ENCODE peak calls at places on chromosomes 16 and 17, in nine cellular contexts. One of them, this sample, is unnamed.

GRCh38 chr17:8223356-8224063 is 13.1 kb upstream of the AURKB start:
- ATAC-seq in activated CD4-positive, alpha-beta T cell treated with anti-CD3 and anti-CD28 coated beads for 36 hours: peak; percentile 6
- ATAC-seq in Panc1: no peak
- ATAC-seq in psoas muscle: peak; percentile 38
- ATAC-seq in activated T-cell treated with anti-CD3 and anti-CD28 coated beads, Interleukin-2, amount 50 U/mL, for 4 hours: peak; percentile 4
- ATAC-seq in Right ventricle myocardium superior: peak; percentile 2
- ATAC-seq in left ventricle myocardium superior: peak; percentile 8
- ATAC-seq in activated CD8-positive, alpha-beta memory T cell treated with anti-CD3 and anti-CD28 coated beads, Interleukin-2, amount 10 ng/mL, durations not matched to agents 7 days and 5 days: peak; percentile 17
- ATAC-seq in gastroesophageal sphincter: no peak
- ATAC-seq in this sample: no peak

GRCh38 chr17:6756425-6757012 is 673 bp downstream of the XAF1 start:
- ATAC-seq in psoas muscle: no peak
- ATAC-seq in activated CD4-positive, alpha-beta T cell treated with anti-CD3 and anti-CD28 coated beads for 36 hours: peak; percentile 16
- ATAC-seq in gastroesophageal sphincter: no peak
- ATAC-seq in Panc1: peak; percentile 18
- ATAC-seq in left ventricle myocardium superior: no peak
- ATAC-seq in activated CD8-positive, alpha-beta memory T cell treated with anti-CD3 and anti-CD28 coated beads, Interleukin-2, amount 10 ng/mL, durations not matched to agents 7 days and 5 days: peak; percentile 9
- ATAC-seq in Right ventricle myocardium superior: no peak
- ATAC-seq in activated T-cell treated with anti-CD3 and anti-CD28 coated beads, Interleukin-2, amount 50 U/mL, for 4 hours: peak; percentile 32
- ATAC-seq in this sample: peak; percentile 47

GRCh38 chr16:75065149-75065807 is 51.3 kb downstream of the LDHD start:
- ATAC-seq in gastroesophageal sphincter: no peak
- ATAC-seq in left ventricle myocardium superior: no peak
- ATAC-seq in activated T-cell treated with anti-CD3 and anti-CD28 coated beads, Interleukin-2, amount 50 U/mL, for 4 hours: peak; percentile 92
- ATAC-seq in Panc1: peak; percentile 64
- ATAC-seq in activated CD8-positive, alpha-beta memory T cell treated with anti-CD3 and anti-CD28 coated beads, Interleukin-2, amount 10 ng/mL, durations not matched to agents 7 days and 5 days: peak; percentile 92
- ATAC-seq in Right ventricle myocardium superior: no peak
- ATAC-seq in psoas muscle: no peak
- ATAC-seq in activated CD4-positive, alpha-beta T cell treated with anti-CD3 and anti-CD28 coated beads for 36 hours: peak; percentile 82
- ATAC-seq in this sample: peak; percentile 67

GRCh38 chr17:7042507-7043194 is 1.2 kb downstream of the SLC16A11 start:
- ATAC-seq in left ventricle myocardium superior: peak; percentile 20
- ATAC-seq in Right ventricle myocardium superior: peak; percentile 22
- ATAC-seq in Panc1: no peak
- ATAC-seq in activated CD8-positive, alpha-beta memory T cell treated with anti-CD3 and anti-CD28 coated beads, Interleukin-2, amount 10 ng/mL, durations not matched to agents 7 days and 5 days: peak; percentile 50
- ATAC-seq in activated T-cell treated with anti-CD3 and anti-CD28 coated beads, Interleukin-2, amount 50 U/mL, for 4 hours: peak; percentile 27
- ATAC-seq in activated CD4-positive, alpha-beta T cell treated with anti-CD3 and anti-CD28 coated beads for 36 hours: peak; percentile 27
- ATAC-seq in psoas muscle: no peak
- ATAC-seq in gastroesophageal sphincter: no peak
- ATAC-seq in this sample: peak; percentile 20

GRCh38 chr16:84369938-84370627 is 1.7 kb downstream of the ATP2C2 start:
- ATAC-seq in psoas muscle: no peak
- ATAC-seq in left ventricle myocardium superior: no peak
- ATAC-seq in Panc1: no peak
- ATAC-seq in activated CD4-positive, alpha-beta T cell treated with anti-CD3 and anti-CD28 coated beads for 36 hours: no peak
- ATAC-seq in gastroesophageal sphincter: no peak
- ATAC-seq in activated CD8-positive, alpha-beta memory T cell treated with anti-CD3 and anti-CD28 coated beads, Interleukin-2, amount 10 ng/mL, durations not matched to agents 7 days and 5 days: no peak
- ATAC-seq in Right ventricle myocardium superior: no peak
- ATAC-seq in activated T-cell treated with anti-CD3 and anti-CD28 coated beads, Interleukin-2, amount 50 U/mL, for 4 hours: no peak
- ATAC-seq in this sample: no peak

GRCh38 chr17:82356028-82356427 is 3.0 kb upstream of the TEX19 start:
- ATAC-seq in psoas muscle: no peak
- ATAC-seq in left ventricle myocardium superior: no peak
- ATAC-seq in activated CD8-positive, alpha-beta memory T cell treated with anti-CD3 and anti-CD28 coated beads, Interleukin-2, amount 10 ng/mL, durations not matched to agents 7 days and 5 days: no peak
- ATAC-seq in Panc1: no peak
- ATAC-seq in Right ventricle myocardium superior: no peak
- ATAC-seq in activated T-cell treated with anti-CD3 and anti-CD28 coated beads, Interleukin-2, amount 50 U/mL, for 4 hours: no peak
- ATAC-seq in activated CD4-positive, alpha-beta T cell treated with anti-CD3 and anti-CD28 coated beads for 36 hours: no peak
- ATAC-seq in gastroesophageal sphincter: no peak
- ATAC-seq in this sample: no peak

GRCh38 chr16:25256821-25257503 is 683 bp downstream of the ZKSCAN2 start:
- ATAC-seq in activated CD4-positive, alpha-beta T cell treated with anti-CD3 and anti-CD28 coated beads for 36 hours: no peak
- ATAC-seq in left ventricle myocardium superior: no peak
- ATAC-seq in psoas muscle: no peak
- ATAC-seq in Panc1: peak; percentile 15
- ATAC-seq in Right ventricle myocardium superior: no peak
- ATAC-seq in gastroesophageal sphincter: no peak
- ATAC-seq in activated T-cell treated with anti-CD3 and anti-CD28 coated beads, Interleukin-2, amount 50 U/mL, for 4 hours: no peak
- ATAC-seq in activated CD8-positive, alpha-beta memory T cell treated with anti-CD3 and anti-CD28 coated beads, Interleukin-2, amount 10 ng/mL, durations not matched to agents 7 days and 5 days: no peak
- ATAC-seq in this sample: no peak

GRCh38 chr17:32518856-32519768 is 32.3 kb downstream of the CDK5R1 start:
- ATAC-seq in activated CD8-positive, alpha-beta memory T cell treated with anti-CD3 and anti-CD28 coated beads, Interleukin-2, amount 10 ng/mL, durations not matched to agents 7 days and 5 days: peak; percentile 12
- ATAC-seq in gastroesophageal sphincter: peak; percentile 68
- ATAC-seq in activated T-cell treated with anti-CD3 and anti-CD28 coated beads, Interleukin-2, amount 50 U/mL, for 4 hours: peak; percentile 4
- ATAC-seq in Right ventricle myocardium superior: peak; percentile 86
- ATAC-seq in psoas muscle: peak; percentile 68
- ATAC-seq in left ventricle myocardium superior: peak; percentile 84
- ATAC-seq in activated CD4-positive, alpha-beta T cell treated with anti-CD3 and anti-CD28 coated beads for 36 hours: peak; percentile 5
- ATAC-seq in Panc1: peak; percentile 82
- ATAC-seq in this sample: peak; percentile 2

GRCh38 chr17:18143044-18143936 is 34.7 kb downstream of the MYO15A start:
- ATAC-seq in activated CD8-positive, alpha-beta memory T cell treated with anti-CD3 and anti-CD28 coated beads, Interleukin-2, amount 10 ng/mL, durations not matched to agents 7 days and 5 days: no peak
- ATAC-seq in psoas muscle: no peak
- ATAC-seq in activated T-cell treated with anti-CD3 and anti-CD28 coated beads, Interleukin-2, amount 50 U/mL, for 4 hours: no peak
- ATAC-seq in activated CD4-positive, alpha-beta T cell treated with anti-CD3 and anti-CD28 coated beads for 36 hours: peak; percentile 54
- ATAC-seq in Panc1: no peak
- ATAC-seq in left ventricle myocardium superior: no peak
- ATAC-seq in gastroesophageal sphincter: no peak
- ATAC-seq in Right ventricle myocardium superior: no peak
- ATAC-seq in this sample: no peak

GRCh38 chr17:35322749-35323148 is 50.7 kb downstream of the SLFN11 start:
- ATAC-seq in Panc1: no peak
- ATAC-seq in activated CD4-positive, alpha-beta T cell treated with anti-CD3 and anti-CD28 coated beads for 36 hours: no peak
- ATAC-seq in left ventricle myocardium superior: no peak
- ATAC-seq in gastroesophageal sphincter: no peak
- ATAC-seq in activated CD8-positive, alpha-beta memory T cell treated with anti-CD3 and anti-CD28 coated beads, Interleukin-2, amount 10 ng/mL, durations not matched to agents 7 days and 5 days: no peak
- ATAC-seq in psoas muscle: no peak
- ATAC-seq in Right ventricle myocardium superior: no peak
- ATAC-seq in activated T-cell treated with anti-CD3 and anti-CD28 coated beads, Interleukin-2, amount 50 U/mL, for 4 hours: no peak
- ATAC-seq in this sample: no peak

GRCh38 chr17:48790607-48791127 is 26.4 kb downstream of the TTLL6 start:
- ATAC-seq in activated CD4-positive, alpha-beta T cell treated with anti-CD3 and anti-CD28 coated beads for 36 hours: no peak
- ATAC-seq in Right ventricle myocardium superior: no peak
- ATAC-seq in gastroesophageal sphincter: no peak
- ATAC-seq in Panc1: peak; percentile 56
- ATAC-seq in activated T-cell treated with anti-CD3 and anti-CD28 coated beads, Interleukin-2, amount 50 U/mL, for 4 hours: peak; percentile 32
- ATAC-seq in psoas muscle: no peak
- ATAC-seq in left ventricle myocardium superior: peak; percentile 20
- ATAC-seq in activated CD8-positive, alpha-beta memory T cell treated with anti-CD3 and anti-CD28 coated beads, Interleukin-2, amount 10 ng/mL, durations not matched to agents 7 days and 5 days: no peak
- ATAC-seq in this sample: no peak

GRCh38 chr17:10265100-10265810 is 66.8 kb upstream of the GAS7 start:
- ATAC-seq in activated CD4-positive, alpha-beta T cell treated with anti-CD3 and anti-CD28 coated beads for 36 hours: peak; percentile 42
- ATAC-seq in left ventricle myocardium superior: no peak
- ATAC-seq in psoas muscle: no peak
- ATAC-seq in gastroesophageal sphincter: no peak
- ATAC-seq in Panc1: no peak
- ATAC-seq in Right ventricle myocardium superior: no peak
- ATAC-seq in activated T-cell treated with anti-CD3 and anti-CD28 coated beads, Interleukin-2, amount 50 U/mL, for 4 hours: peak; percentile 28
- ATAC-seq in activated CD8-positive, alpha-beta memory T cell treated with anti-CD3 and anti-CD28 coated beads, Interleukin-2, amount 10 ng/mL, durations not matched to agents 7 days and 5 days: no peak
- ATAC-seq in this sample: peak; percentile 46

GRCh38 chr16:24701521-24701951 is 27.9 kb upstream of the TNRC6A start:
- ATAC-seq in psoas muscle: no peak
- ATAC-seq in left ventricle myocardium superior: peak; percentile 30
- ATAC-seq in activated CD8-positive, alpha-beta memory T cell treated with anti-CD3 and anti-CD28 coated beads, Interleukin-2, amount 10 ng/mL, durations not matched to agents 7 days and 5 days: no peak
- ATAC-seq in Right ventricle myocardium superior: peak; percentile 41
- ATAC-seq in activated CD4-positive, alpha-beta T cell treated with anti-CD3 and anti-CD28 coated beads for 36 hours: no peak
- ATAC-seq in Panc1: peak; percentile 61
- ATAC-seq in gastroesophageal sphincter: no peak
- ATAC-seq in activated T-cell treated with anti-CD3 and anti-CD28 coated beads, Interleukin-2, amount 50 U/mL, for 4 hours: no peak
- ATAC-seq in this sample: no peak

GRCh38 chr17:70136131-70136530 is 33.2 kb upstream of the KCNJ2 start:
- ATAC-seq in gastroesophageal sphincter: no peak
- ATAC-seq in Panc1: no peak
- ATAC-seq in psoas muscle: no peak
- ATAC-seq in activated CD8-positive, alpha-beta memory T cell treated with anti-CD3 and anti-CD28 coated beads, Interleukin-2, amount 10 ng/mL, durations not matched to agents 7 days and 5 days: no peak
- ATAC-seq in left ventricle myocardium superior: no peak
- ATAC-seq in activated T-cell treated with anti-CD3 and anti-CD28 coated beads, Interleukin-2, amount 50 U/mL, for 4 hours: no peak
- ATAC-seq in activated CD4-positive, alpha-beta T cell treated with anti-CD3 and anti-CD28 coated beads for 36 hours: no peak
- ATAC-seq in Right ventricle myocardium superior: no peak
- ATAC-seq in this sample: no peak

GRCh38 chr17:29251969-29252866 is 5.6 kb downstream of the CRYBA1 start:
- ATAC-seq in psoas muscle: no peak
- ATAC-seq in gastroesophageal sphincter: peak; percentile 50
- ATAC-seq in Right ventricle myocardium superior: no peak
- ATAC-seq in activated T-cell treated with anti-CD3 and anti-CD28 coated beads, Interleukin-2, amount 50 U/mL, for 4 hours: no peak
- ATAC-seq in left ventricle myocardium superior: no peak
- ATAC-seq in activated CD4-positive, alpha-beta T cell treated with anti-CD3 and anti-CD28 coated beads for 36 hours: no peak
- ATAC-seq in Panc1: no peak
- ATAC-seq in activated CD8-positive, alpha-beta memory T cell treated with anti-CD3 and anti-CD28 coated beads, Interleukin-2, amount 10 ng/mL, durations not matched to agents 7 days and 5 days: no peak
- ATAC-seq in this sample: no peak

GRCh38 chr17:8152112-8152775 is at the start of gene PER1:
- ATAC-seq in activated T-cell treated with anti-CD3 and anti-CD28 coated beads, Interleukin-2, amount 50 U/mL, for 4 hours: peak; percentile 19
- ATAC-seq in Panc1: peak; percentile 39
- ATAC-seq in activated CD4-positive, alpha-beta T cell treated with anti-CD3 and anti-CD28 coated beads for 36 hours: peak; percentile 36
- ATAC-seq in left ventricle myocardium superior: peak; percentile 58
- ATAC-seq in gastroesophageal sphincter: peak; percentile 47
- ATAC-seq in Right ventricle myocardium superior: peak; percentile 52
- ATAC-seq in activated CD8-positive, alpha-beta memory T cell treated with anti-CD3 and anti-CD28 coated beads, Interleukin-2, amount 10 ng/mL, durations not matched to agents 7 days and 5 days: peak; percentile 35
- ATAC-seq in psoas muscle: peak; percentile 57
- ATAC-seq in this sample: peak; percentile 52

GRCh38 chr17:50219939-50220465 is 18.6 kb upstream of the COL1A1 start:
- ATAC-seq in psoas muscle: no peak
- ATAC-seq in Panc1: peak; percentile 69
- ATAC-seq in activated CD4-positive, alpha-beta T cell treated with anti-CD3 and anti-CD28 coated beads for 36 hours: no peak
- ATAC-seq in activated T-cell treated with anti-CD3 and anti-CD28 coated beads, Interleukin-2, amount 50 U/mL, for 4 hours: no peak
- ATAC-seq in activated CD8-positive, alpha-beta memory T cell treated with anti-CD3 and anti-CD28 coated beads, Interleukin-2, amount 10 ng/mL, durations not matched to agents 7 days and 5 days: no peak
- ATAC-seq in left ventricle myocardium superior: peak; percentile 54
- ATAC-seq in gastroesophageal sphincter: no peak
- ATAC-seq in Right ventricle myocardium superior: peak; percentile 37
- ATAC-seq in this sample: no peak

GRCh38 chr16:76235426-76235825 is 41.8 kb upstream of the CNTNAP4 start:
- ATAC-seq in psoas muscle: no peak
- ATAC-seq in gastroesophageal sphincter: no peak
- ATAC-seq in activated CD8-positive, alpha-beta memory T cell treated with anti-CD3 and anti-CD28 coated beads, Interleukin-2, amount 10 ng/mL, durations not matched to agents 7 days and 5 days: no peak
- ATAC-seq in Panc1: no peak
- ATAC-seq in activated CD4-positive, alpha-beta T cell treated with anti-CD3 and anti-CD28 coated beads for 36 hours: no peak
- ATAC-seq in left ventricle myocardium superior: no peak
- ATAC-seq in activated T-cell treated with anti-CD3 and anti-CD28 coated beads, Interleukin-2, amount 50 U/mL, for 4 hours: no peak
- ATAC-seq in Right ventricle myocardium superior: no peak
- ATAC-seq in this sample: no peak

GRCh38 chr17:35931794-35932419 is 1.3 kb upstream of the RDM1 start:
- ATAC-seq in left ventricle myocardium superior: peak; percentile 21
- ATAC-seq in activated CD8-positive, alpha-beta memory T cell treated with anti-CD3 and anti-CD28 coated beads, Interleukin-2, amount 10 ng/mL, durations not matched to agents 7 days and 5 days: no peak
- ATAC-seq in activated T-cell treated with anti-CD3 and anti-CD28 coated beads, Interleukin-2, amount 50 U/mL, for 4 hours: no peak
- ATAC-seq in activated CD4-positive, alpha-beta T cell treated with anti-CD3 and anti-CD28 coated beads for 36 hours: no peak
- ATAC-seq in Panc1: no peak
- ATAC-seq in Right ventricle myocardium superior: peak; percentile 34
- ATAC-seq in psoas muscle: no peak
- ATAC-seq in gastroesophageal sphincter: no peak
- ATAC-seq in this sample: no peak

GRCh38 chr17:27407916-27408846 is 48.1 kb upstream of the KSR1 start:
- ATAC-seq in activated CD8-positive, alpha-beta memory T cell treated with anti-CD3 and anti-CD28 coated beads, Interleukin-2, amount 10 ng/mL, durations not matched to agents 7 days and 5 days: no peak
- ATAC-seq in Panc1: peak; percentile 60
- ATAC-seq in psoas muscle: no peak
- ATAC-seq in left ventricle myocardium superior: peak; percentile 50
- ATAC-seq in Right ventricle myocardium superior: peak; percentile 34
- ATAC-seq in gastroesophageal sphincter: no peak
- ATAC-seq in activated CD4-positive, alpha-beta T cell treated with anti-CD3 and anti-CD28 coated beads for 36 hours: no peak
- ATAC-seq in activated T-cell treated with anti-CD3 and anti-CD28 coated beads, Interleukin-2, amount 50 U/mL, for 4 hours: no peak
- ATAC-seq in this sample: no peak

GRCh38 chr17:63543822-63544420 is 6.4 kb upstream of the DCAF7 start:
- ATAC-seq in activated CD4-positive, alpha-beta T cell treated with anti-CD3 and anti-CD28 coated beads for 36 hours: no peak
- ATAC-seq in psoas muscle: no peak
- ATAC-seq in gastroesophageal sphincter: no peak
- ATAC-seq in activated CD8-positive, alpha-beta memory T cell treated with anti-CD3 and anti-CD28 coated beads, Interleukin-2, amount 10 ng/mL, durations not matched to agents 7 days and 5 days: no peak
- ATAC-seq in Panc1: no peak
- ATAC-seq in left ventricle myocardium superior: no peak
- ATAC-seq in Right ventricle myocardium superior: no peak
- ATAC-seq in activated T-cell treated with anti-CD3 and anti-CD28 coated beads, Interleukin-2, amount 50 U/mL, for 4 hours: no peak
- ATAC-seq in this sample: no peak

GRCh38 chr16:69382421-69382820 is 3.4 kb downstream of the TERF2 start:
- ATAC-seq in activated CD4-positive, alpha-beta T cell treated with anti-CD3 and anti-CD28 coated beads for 36 hours: no peak
- ATAC-seq in Right ventricle myocardium superior: no peak
- ATAC-seq in gastroesophageal sphincter: no peak
- ATAC-seq in activated CD8-positive, alpha-beta memory T cell treated with anti-CD3 and anti-CD28 coated beads, Interleukin-2, amount 10 ng/mL, durations not matched to agents 7 days and 5 days: no peak
- ATAC-seq in activated T-cell treated with anti-CD3 and anti-CD28 coated beads, Interleukin-2, amount 50 U/mL, for 4 hours: no peak
- ATAC-seq in left ventricle myocardium superior: no peak
- ATAC-seq in Panc1: no peak
- ATAC-seq in psoas muscle: no peak
- ATAC-seq in this sample: no peak

GRCh38 chr16:67541391-67542263 is 13.0 kb downstream of the RIPOR1 start:
- ATAC-seq in activated CD4-positive, alpha-beta T cell treated with anti-CD3 and anti-CD28 coated beads for 36 hours: no peak
- ATAC-seq in Panc1: no peak
- ATAC-seq in left ventricle myocardium superior: peak; percentile 23
- ATAC-seq in psoas muscle: no peak
- ATAC-seq in Right ventricle myocardium superior: no peak
- ATAC-seq in gastroesophageal sphincter: no peak
- ATAC-seq in activated T-cell treated with anti-CD3 and anti-CD28 coated beads, Interleukin-2, amount 50 U/mL, for 4 hours: no peak
- ATAC-seq in activated CD8-positive, alpha-beta memory T cell treated with anti-CD3 and anti-CD28 coated beads, Interleukin-2, amount 10 ng/mL, durations not matched to agents 7 days and 5 days: no peak
- ATAC-seq in this sample: no peak

GRCh38 chr16:1779234-1779701 is 3.1 kb downstream of the SPSB3 start:
- ATAC-seq in Panc1: no peak
- ATAC-seq in activated T-cell treated with anti-CD3 and anti-CD28 coated beads, Interleukin-2, amount 50 U/mL, for 4 hours: no peak
- ATAC-seq in Right ventricle myocardium superior: no peak
- ATAC-seq in psoas muscle: no peak
- ATAC-seq in left ventricle myocardium superior: no peak
- ATAC-seq in activated CD4-positive, alpha-beta T cell treated with anti-CD3 and anti-CD28 coated beads for 36 hours: no peak
- ATAC-seq in gastroesophageal sphincter: no peak
- ATAC-seq in activated CD8-positive, alpha-beta memory T cell treated with anti-CD3 and anti-CD28 coated beads, Interleukin-2, amount 10 ng/mL, durations not matched to agents 7 days and 5 days: no peak
- ATAC-seq in this sample: no peak

GRCh38 chr16:31199430-31200041 is 3.0 kb downstream of the PYCARD start:
- ATAC-seq in activated CD8-positive, alpha-beta memory T cell treated with anti-CD3 and anti-CD28 coated beads, Interleukin-2, amount 10 ng/mL, durations not matched to agents 7 days and 5 days: no peak
- ATAC-seq in activated T-cell treated with anti-CD3 and anti-CD28 coated beads, Interleukin-2, amount 50 U/mL, for 4 hours: no peak
- ATAC-seq in activated CD4-positive, alpha-beta T cell treated with anti-CD3 and anti-CD28 coated beads for 36 hours: no peak
- ATAC-seq in gastroesophageal sphincter: no peak
- ATAC-seq in Panc1: no peak
- ATAC-seq in Right ventricle myocardium superior: no peak
- ATAC-seq in left ventricle myocardium superior: no peak
- ATAC-seq in psoas muscle: no peak
- ATAC-seq in this sample: no peak

GRCh38 chr17:81734405-81735055 is 22.4 kb downstream of the SLC25A10 start:
- ATAC-seq in gastroesophageal sphincter: no peak
- ATAC-seq in activated CD8-positive, alpha-beta memory T cell treated with anti-CD3 and anti-CD28 coated beads, Interleukin-2, amount 10 ng/mL, durations not matched to agents 7 days and 5 days: no peak
- ATAC-seq in Panc1: no peak
- ATAC-seq in left ventricle myocardium superior: no peak
- ATAC-seq in activated T-cell treated with anti-CD3 and anti-CD28 coated beads, Interleukin-2, amount 50 U/mL, for 4 hours: no peak
- ATAC-seq in activated CD4-positive, alpha-beta T cell treated with anti-CD3 and anti-CD28 coated beads for 36 hours: no peak
- ATAC-seq in Right ventricle myocardium superior: peak; percentile 18
- ATAC-seq in psoas muscle: peak; percentile 9
- ATAC-seq in this sample: no peak

GRCh38 chr16:23957287-23957686 is 121.5 kb downstream of the PRKCB start:
- ATAC-seq in Right ventricle myocardium superior: no peak
- ATAC-seq in activated CD8-positive, alpha-beta memory T cell treated with anti-CD3 and anti-CD28 coated beads, Interleukin-2, amount 10 ng/mL, durations not matched to agents 7 days and 5 days: no peak
- ATAC-seq in activated CD4-positive, alpha-beta T cell treated with anti-CD3 and anti-CD28 coated beads for 36 hours: no peak
- ATAC-seq in Panc1: no peak
- ATAC-seq in psoas muscle: no peak
- ATAC-seq in activated T-cell treated with anti-CD3 and anti-CD28 coated beads, Interleukin-2, amount 50 U/mL, for 4 hours: no peak
- ATAC-seq in left ventricle myocardium superior: no peak
- ATAC-seq in gastroesophageal sphincter: no peak
- ATAC-seq in this sample: no peak

GRCh38 chr17:78997231-78997741 is 12.3 kb downstream of the CANT1 start:
- ATAC-seq in psoas muscle: no peak
- ATAC-seq in activated T-cell treated with anti-CD3 and anti-CD28 coated beads, Interleukin-2, amount 50 U/mL, for 4 hours: no peak
- ATAC-seq in Right ventricle myocardium superior: no peak
- ATAC-seq in activated CD4-positive, alpha-beta T cell treated with anti-CD3 and anti-CD28 coated beads for 36 hours: no peak
- ATAC-seq in left ventricle myocardium superior: no peak
- ATAC-seq in gastroesophageal sphincter: no peak
- ATAC-seq in Panc1: no peak
- ATAC-seq in activated CD8-positive, alpha-beta memory T cell treated with anti-CD3 and anti-CD28 coated beads, Interleukin-2, amount 10 ng/mL, durations not matched to agents 7 days and 5 days: no peak
- ATAC-seq in this sample: no peak

GRCh38 chr16:85515830-85516397 is 97.2 kb upstream of the GSE1 start:
- ATAC-seq in activated CD4-positive, alpha-beta T cell treated with anti-CD3 and anti-CD28 coated beads for 36 hours: no peak
- ATAC-seq in psoas muscle: no peak
- ATAC-seq in left ventricle myocardium superior: peak; percentile 8
- ATAC-seq in activated CD8-positive, alpha-beta memory T cell treated with anti-CD3 and anti-CD28 coated beads, Interleukin-2, amount 10 ng/mL, durations not matched to agents 7 days and 5 days: no peak
- ATAC-seq in Right ventricle myocardium superior: no peak
- ATAC-seq in gastroesophageal sphincter: no peak
- ATAC-seq in Panc1: no peak
- ATAC-seq in activated T-cell treated with anti-CD3 and anti-CD28 coated beads, Interleukin-2, amount 50 U/mL, for 4 hours: no peak
- ATAC-seq in this sample: no peak

GRCh38 chr16:53478965-53479364 is 24.0 kb downstream of the AKTIP start:
- ATAC-seq in gastroesophageal sphincter: no peak
- ATAC-seq in activated CD4-positive, alpha-beta T cell treated with anti-CD3 and anti-CD28 coated beads for 36 hours: no peak
- ATAC-seq in activated T-cell treated with anti-CD3 and anti-CD28 coated beads, Interleukin-2, amount 50 U/mL, for 4 hours: no peak
- ATAC-seq in left ventricle myocardium superior: peak; percentile 38
- ATAC-seq in activated CD8-positive, alpha-beta memory T cell treated with anti-CD3 and anti-CD28 coated beads, Interleukin-2, amount 10 ng/mL, durations not matched to agents 7 days and 5 days: no peak
- ATAC-seq in Right ventricle myocardium superior: no peak
- ATAC-seq in Panc1: no peak
- ATAC-seq in psoas muscle: no peak
- ATAC-seq in this sample: no peak

This sample was measured in activated T-helper 17 cell treated with anti-CD3 and anti-CD28 coated beads, Interleukin-2, amount 50 U/mL, for 72 hours.